ENCODE peak calls at places on chromosomes 7 and 10, in six cellular contexts. Y is K562, L is HepG2, E is SK-N-SH, G is GM12878, P is H1. F is an unnamed sample.

GRCh38 chr10:101110856-101111523 is 20.1 kb upstream of the TLX1 start:
- DNase-seq in Y (no peak), P (no peak), E (no peak), L (no peak), G (no peak), F (no peak)

GRCh38 chr7:132858251-132858650 is 223.6 kb downstream of the CHCHD3 start:
- DNase-seq in L (no peak), Y (no peak), E (no peak), G (no peak), P (no peak), F (no peak)

GRCh38 chr7:91520645-91521044 is 256.4 kb downstream of the FZD1 start:
- DNase-seq in P (no peak), G (no peak), E (no peak), Y (no peak), L (no peak), F (no peak)

GRCh38 chr7:40921589-40922315 is 781.1 kb downstream of the INHBA start:
- DNase-seq in L (no peak), Y (no peak), E (no peak), G (no peak), P (no peak), F (no peak)

GRCh38 chr10:9579110-9579705 is 1438.5 kb upstream of the CELF2 start:
- DNase-seq in Y (no peak), E (no peak), G (no peak), L (no peak), P (no peak), F (no peak)

GRCh38 chr10:14489522-14490177 is 158.9 kb upstream of the FRMD4A start:
- DNase-seq in Y (no peak), G (no peak), E (no peak), P (peak), L (no peak), F (no peak)

GRCh38 chr10:29725133-29725720 is 90.5 kb upstream of the SVIL start:
- DNase-seq in L (no peak), P (no peak), Y (no peak), G (no peak), E (peak), F (no peak)

GRCh38 chr7:110960811-110961210 is 130.1 kb upstream of the LRRN3 start:
- DNase-seq in Y (no peak), P (no peak), G (no peak), L (no peak), E (no peak), F (no peak)

GRCh38 chr10:15180736-15181135 is 12.2 kb upstream of the NMT2 start:
- DNase-seq in G (no peak), Y (no peak), L (peak), E (no peak), P (no peak), F (no peak)

GRCh38 chr7:123712619-123713018 is 36.2 kb downstream of the WASL start:
- DNase-seq in P (no peak), Y (no peak), L (no peak), G (no peak), E (no peak), F (no peak)

GRCh38 chr10:43809211-43809930 is 160.7 kb upstream of the ZNF32 start:
- DNase-seq in P (no peak), Y (no peak), L (no peak), G (no peak), E (no peak), F (no peak)

GRCh38 chr7:107322015-107322414 is 147.8 kb upstream of the GPR22 start:
- DNase-seq in L (no peak), G (no peak), Y (no peak), E (no peak), P (no peak), F (no peak)

GRCh38 chr7:50153141-50153540 is 60.1 kb upstream of the ZPBP start:
- DNase-seq in Y (no peak), L (no peak), G (no peak), P (no peak), E (no peak), F (no peak)

GRCh38 chr10:99682752-99683151 is 23.4 kb downstream of the ENTPD7 start:
- DNase-seq in P (no peak), Y (peak), L (no peak), E (no peak), G (no peak), F (peak)

GRCh38 chr10:113561214-113561613 is 8.4 kb downstream of the HABP2 start:
- DNase-seq in Y (no peak), E (no peak), P (no peak), G (no peak), L (no peak), F (no peak)

GRCh38 chr7:2032876-2033407 is 199.8 kb downstream of the MAD1L1 start:
- DNase-seq in P (no peak), Y (no peak), G (no peak), L (no peak), E (peak), F (no peak)

GRCh38 chr7:158933468-158934139 is 77.2 kb downstream of the DYNC2I1 start:
- DNase-seq in G (no peak), L (no peak), Y (no peak), P (no peak), E (no peak), F (no peak)

GRCh38 chr7:66844552-66845381 is 76.3 kb upstream of the TMEM248 start:
- DNase-seq in E (peak), P (peak), Y (peak), L (peak), G (peak), F (peak)

GRCh38 chr7:150972094-150972493 is 6.0 kb downstream of the KCNH2 start:
- DNase-seq in L (no peak), E (peak), P (no peak), Y (no peak), G (no peak), F (no peak)

GRCh38 chr7:33334349-33334748 is 205.0 kb downstream of the BBS9 start:
- DNase-seq in P (no peak), G (no peak), L (peak), Y (no peak), E (peak), F (peak)

GRCh38 chr10:81875680-81876252 is 772 bp downstream of the NRG3 start:
- DNase-seq in P (peak), G (no peak), Y (no peak), L (no peak), E (no peak), F (no peak)

GRCh38 chr10:36096571-36096970 is 454.5 kb upstream of the FZD8 start:
- DNase-seq in G (no peak), L (no peak), P (no peak), E (no peak), Y (no peak), F (no peak)

GRCh38 chr10:93753621-93754250 is 4.0 kb upstream of the LGI1 start:
- DNase-seq in G (no peak), Y (no peak), E (no peak), P (no peak), L (no peak), F (no peak)

GRCh38 chr10:93751074-93751572 is 6.6 kb upstream of the LGI1 start:
- DNase-seq in G (no peak), Y (no peak), E (no peak), L (no peak), P (no peak), F (no peak)

GRCh38 chr10:93751832-93752231 is 5.9 kb upstream of the LGI1 start:
- DNase-seq in E (peak), G (no peak), P (no peak), L (no peak), Y (peak), F (peak)

GRCh38 chr10:93754761-93755160 is 3.0 kb upstream of the LGI1 start:
- DNase-seq in G (no peak), P (no peak), Y (no peak), E (no peak), L (no peak), F (no peak)

DNA sequence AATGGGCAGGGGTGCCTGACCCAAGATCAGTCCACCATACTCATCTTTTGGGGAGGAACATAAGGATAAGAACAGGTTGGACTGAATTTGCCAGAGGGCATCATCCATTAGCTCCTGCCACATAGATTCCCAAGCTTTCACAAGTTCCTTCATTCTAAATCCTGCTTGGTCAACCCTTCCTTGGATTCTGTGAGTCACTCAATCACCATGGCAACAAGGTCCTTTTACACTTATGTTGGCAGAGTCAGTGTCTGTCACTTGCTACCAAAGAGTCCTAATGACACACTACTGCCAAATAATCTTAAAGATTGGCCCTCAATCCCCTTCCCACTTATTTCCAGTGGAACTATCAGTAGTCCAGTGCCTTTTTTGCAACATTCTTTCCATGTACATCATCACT is 5.0 kb upstream of the LGI1 start:
- DNase-seq in G (no peak), Y (no peak), E (no peak), P (no peak), L (no peak), F (peak)
- TF ChIP-seq YY1 in G (no peak), Y (no peak), E (no peak), P (no peak), L (no peak), F (no peak)

GRCh38 chr7:100556541-100556940 is 17.2 kb downstream of the SAP25 start:
- DNase-seq in P (no peak), Y (no peak), L (no peak), E (no peak), G (no peak), F (no peak)
- H3K9ac ChIP-seq in P (no peak), Y (peak), L (no peak), E (no peak), G (no peak), F (no peak)

GRCh38 chr10:46232666-46233065 is 54.1 kb upstream of the ANTXRL start:
- DNase-seq in G (no peak), L (no peak), Y (no peak), E (no peak), P (peak), F (no peak)

GRCh38 chr10:46234431-46235060 is 52.3 kb upstream of the ANTXRL start:
- DNase-seq in G (no peak), E (no peak), P (peak), Y (no peak), L (no peak), F (no peak)

GRCh38 chr10:46232084-46232483 is 54.7 kb upstream of the ANTXRL start:
- DNase-seq in G (no peak), P (peak), L (no peak), Y (no peak), E (no peak), F (no peak)

GRCh38 chr10:46234026-46234425 is 52.8 kb upstream of the ANTXRL start:
- DNase-seq in E (no peak), L (no peak), G (no peak), Y (no peak), P (no peak), F (no peak)

GRCh38 chr10:46233101-46233500 is 53.7 kb upstream of the ANTXRL start:
- DNase-seq in L (no peak), E (no peak), G (no peak), P (peak), Y (no peak), F (no peak)
- TF ChIP-seq SIN3A in L (no peak), E (no peak), G (no peak), P (no peak), Y (no peak), F (no peak)

GRCh38 chr10:103564799-103565365 is 71.4 kb downstream of the NEURL1 start:
- DNase-seq in G (no peak), E (peak), P (peak), Y (peak), L (peak), F (peak)
- TF ChIP-seq YY1 in G (no peak), E (no peak), P (no peak), Y (no peak), L (no peak), F (peak)

GRCh38 chr7:4029941-4030340 is 652.2 kb upstream of the FOXK1 start:
- DNase-seq in L (no peak), Y (no peak), E (no peak), P (no peak), G (no peak), F (no peak)
- H3K9ac ChIP-seq in L (no peak), Y (no peak), E (no peak), P (no peak), G (no peak), F (no peak)

GRCh38 chr7:14759785-14760184 is 142.8 kb downstream of the DGKB start:
- DNase-seq in L (no peak), G (no peak), Y (no peak), E (no peak), P (no peak), F (no peak)

GRCh38 chr7:14765731-14766130 is 136.8 kb downstream of the DGKB start:
- DNase-seq in Y (no peak), L (no peak), P (no peak), E (no peak), G (no peak), F (no peak)

GRCh38 chr7:14760730-14761129 is 141.8 kb downstream of the DGKB start:
- DNase-seq in E (no peak), L (no peak), G (no peak), Y (no peak), P (no peak), F (no peak)

GRCh38 chr7:14762552-14762951 is 140.0 kb downstream of the DGKB start:
- DNase-seq in L (no peak), E (no peak), G (no peak), Y (no peak), P (no peak), F (no peak)

DNA sequence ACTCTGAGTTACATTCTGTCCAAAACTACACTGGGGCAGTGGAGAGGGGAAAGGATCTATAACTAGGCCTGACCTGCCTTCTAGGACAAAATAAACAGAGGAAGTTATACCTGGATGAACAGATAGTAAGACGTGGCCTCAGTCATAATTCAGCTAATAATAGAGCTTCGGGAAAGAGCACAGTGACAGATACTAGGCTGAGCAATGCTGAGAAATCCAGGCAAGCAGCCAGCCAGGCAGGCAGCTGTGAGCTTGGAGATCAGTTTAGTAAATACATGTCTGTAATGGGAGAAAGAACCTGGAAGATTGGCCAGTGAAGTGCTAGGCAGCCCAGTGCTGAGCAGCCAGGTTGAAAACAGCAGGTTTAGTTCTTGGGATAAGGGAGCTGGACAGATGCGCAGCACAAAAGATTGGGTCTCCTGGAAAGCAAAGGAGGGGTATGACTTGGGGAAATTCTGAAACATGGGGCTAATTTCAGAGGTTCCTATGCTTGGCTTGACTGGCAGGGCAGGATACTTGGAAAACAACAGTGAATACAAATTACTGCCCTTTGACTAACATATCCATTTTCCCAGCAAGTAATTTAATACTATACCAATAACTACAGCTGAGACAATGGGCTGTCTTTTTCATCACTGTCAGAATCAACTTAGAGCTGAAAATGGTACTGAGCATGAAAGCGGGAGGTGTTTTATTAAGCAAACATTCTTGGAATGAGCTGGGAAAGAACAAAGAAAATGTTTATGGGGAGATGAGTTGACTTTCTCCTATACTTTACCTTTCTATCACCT is 140.8 kb downstream of the DGKB start:
- DNase-seq in G (no peak), P (no peak), Y (no peak), E (no peak), L (no peak), F (no peak)
- TF ChIP-seq SIN3A in G (no peak), P (no peak), Y (no peak), E (no peak), L (no peak), F (no peak)

DNA sequence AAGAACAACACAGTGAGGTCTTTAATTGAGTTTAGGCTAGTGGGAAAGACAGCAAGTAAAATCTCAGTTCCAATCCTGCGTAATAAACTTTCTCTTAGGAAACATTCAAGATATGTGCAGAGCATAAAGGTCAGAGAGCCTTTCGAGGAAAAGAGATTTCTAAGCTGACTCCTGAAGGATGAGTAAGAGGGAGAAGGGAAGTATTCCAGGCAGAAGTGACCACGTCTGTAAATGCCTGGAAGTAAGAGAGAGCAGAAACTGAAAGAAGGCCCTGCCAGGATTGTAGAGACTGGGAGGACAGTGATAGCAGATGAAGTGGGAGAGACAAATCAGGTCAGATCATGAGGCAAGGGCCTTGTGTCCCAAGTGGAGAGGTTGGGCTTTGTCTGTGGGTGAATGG is 41.8 kb downstream of the PNLIPRP3 start:
- DNase-seq in E (no peak), G (no peak), Y (no peak), L (no peak), P (no peak), F (no peak)
- TF ChIP-seq YY1 in E (no peak), G (no peak), Y (no peak), L (no peak), P (no peak), F (no peak)

GRCh38 chr10:71455035-71455434 is 58.3 kb downstream of the CDH23 start:
- DNase-seq in L (no peak), E (no peak), Y (no peak), P (no peak), G (no peak), F (no peak)
- H3K9ac ChIP-seq in L (no peak), E (no peak), Y (no peak), P (no peak), G (no peak), F (no peak)

DNA sequence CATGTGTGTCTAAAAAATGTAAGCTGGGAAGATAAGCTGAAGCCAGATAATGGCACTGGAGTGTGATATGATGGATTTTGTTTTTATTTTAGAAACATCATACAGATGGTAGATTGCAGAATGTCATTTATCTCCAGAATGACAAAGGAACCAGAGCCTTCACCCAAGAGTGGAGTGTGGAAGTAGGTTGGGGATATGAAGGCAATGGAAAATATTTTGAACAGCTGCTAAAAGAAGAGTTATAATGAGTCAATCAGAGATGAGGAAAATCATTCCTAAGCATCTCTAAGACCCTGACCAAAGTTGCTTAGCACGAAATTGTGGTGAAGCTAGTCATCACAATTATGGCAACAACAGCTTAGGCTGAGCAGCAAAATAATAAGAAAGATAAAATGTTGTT is 39.8 kb upstream of the POM121L12 start:
- DNase-seq in P (no peak), Y (no peak), L (no peak), E (no peak), G (no peak), F (no peak)
- TF ChIP-seq SIN3A in P (no peak), Y (no peak), L (no peak), E (no peak), G (no peak), F (no peak)

GRCh38 chr7:137302075-137302474 is 41.5 kb downstream of the PTN start:
- DNase-seq in Y (no peak), P (no peak), G (no peak), L (no peak), E (no peak), F (no peak)

GRCh38 chr7:137296551-137296950 is 47.0 kb downstream of the PTN start:
- DNase-seq in Y (no peak), L (no peak), E (no peak), P (no peak), G (no peak), F (no peak)

GRCh38 chr7:137298464-137298794 is 45.1 kb downstream of the PTN start:
- DNase-seq in E (no peak), Y (no peak), P (no peak), L (no peak), G (no peak), F (no peak)

GRCh38 chr7:137295925-137296324 is 47.6 kb downstream of the PTN start:
- DNase-seq in E (no peak), P (no peak), L (no peak), Y (no peak), G (no peak), F (no peak)

GRCh38 chr7:137297551-137298463 is 45.7 kb downstream of the PTN start:
- DNase-seq in L (no peak), E (no peak), P (no peak), G (no peak), Y (no peak), F (no peak)
- TF ChIP-seq YY1 in L (no peak), E (no peak), P (no peak), G (no peak), Y (no peak), F (no peak)